ENCODE peak calls at places on chromosomes 7 and 10, in four cellular contexts. I, F, Y and M are unnamed samples.
A peak's percentile ranks its signal among the peaks of the same experiment; 100 is the strongest.

GRCh38 chr10:118562877-118563276 is 32.6 kb downstream of the PRLHR start:
- DNase-seq in I (no peak), F (no peak), Y (no peak), M (no peak)

GRCh38 chr7:154385214-154385613 is 333.0 kb downstream of the DPP6 start:
- DNase-seq in I (no peak), F (no peak), Y (no peak), M (no peak)

GRCh38 chr7:108580298-108580697 is 10.6 kb downstream of the DNAJB9 start:
- DNase-seq in I (no peak), F (no peak), Y (no peak), M (no peak)

GRCh38 chr10:110425684-110426293 is 71.9 kb upstream of the DUSP5 start:
- DNase-seq in I (no peak), F (no peak), Y (no peak), M (no peak)

GRCh38 chr10:124180947-124181549 is 87.7 kb upstream of the CHST15 start:
- DNase-seq in I (no peak), F (no peak), Y (no peak), M (no peak)

GRCh38 chr10:89670926-89671325 is 25.9 kb upstream of the PANK1 start:
- DNase-seq in I (no peak), F (no peak), Y (no peak), M (no peak)

GRCh38 chr7:11539853-11540252 is 292.1 kb downstream of the THSD7A start:
- DNase-seq in I (no peak), F (no peak), Y (no peak), M (no peak)

GRCh38 chr7:42746226-42746625 is 165.6 kb downstream of the C7orf25 start:
- DNase-seq in I (no peak), F (no peak), Y (no peak), M (no peak)

GRCh38 chr7:32062150-32062549 is 8.1 kb downstream of the PDE1C start:
- DNase-seq in I (no peak), F (no peak), Y (peak; percentile 48), M (peak; percentile 51)

GRCh38 chr7:38368191-38368605 is 94.8 kb upstream of the TARP start:
- DNase-seq in I (no peak), F (peak; percentile 45), Y (peak; percentile 59), M (peak; percentile 70)

GRCh38 chr7:136293841-136294391 is 316.8 kb upstream of the MTPN start:
- DNase-seq in I (no peak), F (no peak), Y (no peak), M (no peak)

DNA sequence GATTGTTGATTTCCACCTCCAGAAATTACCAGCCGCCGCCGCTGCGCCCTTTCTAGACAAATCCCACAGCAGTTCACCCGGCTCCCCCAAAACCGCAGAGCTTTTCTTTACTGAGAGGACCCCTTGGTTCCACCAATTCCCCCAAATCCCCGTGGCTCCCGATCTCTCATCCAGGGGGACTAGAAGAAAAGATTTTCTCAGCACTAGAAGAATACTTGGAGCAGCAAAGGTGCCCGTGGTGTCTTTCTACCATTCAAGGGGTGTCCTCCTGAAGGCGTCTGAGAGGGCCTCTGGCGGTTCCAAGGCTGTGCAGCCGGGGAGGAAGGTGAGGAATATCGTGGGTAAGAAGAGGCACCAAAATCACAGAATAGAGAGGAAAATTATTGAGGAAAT is 13.5 kb upstream of the HOXA2 start:
- DNase-seq in I (no peak), F (no peak), Y (no peak), M (no peak)
- H3K4me1 ChIP-seq in I (peaks cover 39% of the 10 kb centered on the region), F (peaks cover 26% of the 10 kb centered on the region), Y (peaks cover 20% of the 10 kb centered on the region), M (peaks cover 80% of the 10 kb centered on the region)

DNA sequence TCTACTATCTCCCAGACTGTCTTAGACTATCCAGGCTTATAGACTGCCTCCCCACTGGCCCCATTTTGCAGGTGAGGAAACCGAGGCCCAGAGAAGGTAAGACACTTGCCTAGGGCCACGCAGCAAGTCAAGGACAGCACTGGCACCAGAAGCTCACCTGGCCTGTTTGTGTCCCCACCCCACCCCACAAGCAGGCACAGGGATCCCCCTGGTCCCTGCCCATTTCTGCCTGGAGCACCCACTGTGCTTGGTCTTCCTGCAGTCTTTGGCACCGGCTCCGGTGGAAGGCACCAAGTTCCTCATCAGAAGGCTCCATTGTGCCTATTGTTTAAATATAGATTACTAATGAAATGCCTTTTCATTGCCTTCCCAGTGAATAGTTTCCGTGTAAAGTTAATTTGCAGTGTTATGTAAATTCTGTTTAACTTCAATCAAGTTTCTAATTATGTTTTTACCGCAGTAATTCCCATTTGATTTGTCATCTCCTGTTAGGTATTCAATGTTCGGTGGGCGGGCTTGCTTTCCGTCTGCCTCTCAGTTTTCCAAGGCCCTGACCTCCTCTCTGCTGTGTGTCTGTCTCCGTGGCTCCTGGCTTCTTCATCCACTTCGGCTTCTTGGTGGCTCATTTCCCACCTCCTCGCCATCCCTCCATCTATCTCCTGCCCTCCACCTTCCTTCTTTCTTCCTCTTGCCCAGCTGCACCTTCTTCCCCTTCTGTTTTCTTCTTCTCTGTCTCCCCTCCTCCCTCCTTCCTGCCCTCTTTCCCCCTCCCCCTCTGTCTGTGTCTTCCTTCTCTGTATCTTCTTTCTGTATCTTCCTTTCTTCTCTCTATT is 75.8 kb downstream of the ZMIZ1 start:
- DNase-seq in I (no peak), F (no peak), Y (peak; percentile 30), M (no peak)
- H3K4me1 ChIP-seq in I (peaks cover 49% of the 10 kb centered on the region), F (peaks cover 100% of the 10 kb centered on the region), Y (peaks cover 100% of the 10 kb centered on the region), M (peaks cover 48% of the 10 kb centered on the region)

GRCh38 chr7:30306977-30307376 is 22.6 kb downstream of the ZNRF2 start:
- DNase-seq in I (no peak), F (no peak), Y (no peak), M (no peak)

GRCh38 chr7:30310674-30311362 is 26.4 kb downstream of the ZNRF2 start:
- DNase-seq in I (no peak), F (no peak), Y (no peak), M (no peak)

GRCh38 chr7:30309842-30310435 is 25.5 kb downstream of the ZNRF2 start:
- DNase-seq in I (no peak), F (no peak), Y (no peak), M (no peak)

GRCh38 chr7:30308392-30308791 is 24.0 kb downstream of the ZNRF2 start:
- DNase-seq in I (no peak), F (no peak), Y (no peak), M (no peak)

GRCh38 chr7:30309302-30309701 is 24.9 kb downstream of the ZNRF2 start:
- DNase-seq in I (no peak), F (no peak), Y (no peak), M (no peak)
- H3K4me1 ChIP-seq in I (peaks cover 14% of the 10 kb centered on the region), F (peaks cover 13% of the 10 kb centered on the region), Y (peaks cover 16% of the 10 kb centered on the region), M (peaks cover 42% of the 10 kb centered on the region)

GRCh38 chr7:50203521-50203920 is 101.0 kb upstream of the IKZF1 start:
- DNase-seq in I (no peak), F (no peak), Y (no peak), M (no peak)
- H3K4me1 ChIP-seq in I (no peaks in the 10 kb centered on the region), F (peaks cover 2% of the 10 kb centered on the region), Y (no peaks in the 10 kb centered on the region), M (no peaks in the 10 kb centered on the region)